ENCODE peak calls at places on chromosomes 13 and 19, in four cellular contexts. F is OCI-LY7, B is GM23338, U is PC-3. Q is an unnamed sample.

GRCh38 chr19:33233056-33233873 is 7.6 kb upstream of the SLC7A10 start:
- DNase-seq in U (no peak), B (no peak), F (no peak), Q (no peak)

GRCh38 chr19:14113762-14114414 is 3.7 kb downstream of the PRKACA start:
- DNase-seq in B (peak; percentile 57), U (peak; percentile 40), F (peak; percentile 31), Q (peak; percentile 6)

GRCh38 chr13:31850041-31850440 is 110.7 kb downstream of the RXFP2 start:
- DNase-seq in F (no peak), U (no peak), B (no peak), Q (no peak)

GRCh38 chr19:33631628-33631995 is 9.9 kb downstream of the CHST8 start:
- DNase-seq in B (no peak), F (no peak), U (no peak), Q (no peak)

GRCh38 chr19:40445945-40446784 is 2.0 kb upstream of the SERTAD3 start:
- DNase-seq in U (peak; percentile 55), F (no peak), B (peak; percentile 81), Q (peak; percentile 87)

GRCh38 chr19:50664204-50664603 is 15.0 kb downstream of the C19orf81 start:
- DNase-seq in U (no peak), B (no peak), F (no peak), Q (no peak)

GRCh38 chr13:101406787-101407186 is 9.5 kb downstream of the NALCN start:
- DNase-seq in B (no peak), F (no peak), U (peak; percentile 55), Q (no peak)

GRCh38 chr13:94595006-94595942 is 678 bp downstream of the TGDS start:
- DNase-seq in B (peak; percentile 33), U (peak; percentile 12), F (peak; percentile 13), Q (peak; percentile 34)

GRCh38 chr19:4508698-4509097 is 9.6 kb downstream of the PLIN4 start:
- DNase-seq in B (no peak), U (no peak), F (no peak), Q (no peak)

GRCh38 chr13:52845334-52845761 is 3.1 kb downstream of the PCDH8 start:
- DNase-seq in U (no peak), F (no peak), B (peak; percentile 64), Q (no peak)

GRCh38 chr19:20925481-20925880 is 2.4 kb downstream of the ZNF85 start:
- DNase-seq in F (no peak), U (no peak), B (no peak), Q (no peak)

GRCh38 chr19:17327654-17328516 is 6.8 kb downstream of the ANO8 start:
- DNase-seq in U (no peak), B (peak; percentile 98), F (no peak), Q (peak; percentile 89)

GRCh38 chr19:16659832-16660708 is at the start of gene SMIM7:
- DNase-seq in B (peak; percentile 99), F (peak; percentile 100), U (peak; percentile 98), Q (peak; percentile 99)

GRCh38 chr13:95553614-95554385 is 1.3 kb downstream of the CLDN10 start:
- DNase-seq in B (peak; percentile 57), U (peak; percentile 47), F (no peak), Q (no peak)

GRCh38 chr13:106151056-106151699 is 384.3 kb downstream of the EFNB2 start:
- DNase-seq in B (peak; percentile 51), F (no peak), U (peak; percentile 93), Q (peak; percentile 43)

GRCh38 chr19:58545286-58546068 is 1.6 kb downstream of the TRIM28 start:
- DNase-seq in U (no peak), B (no peak), F (peak; percentile 36), Q (no peak)

GRCh38 chr13:52419080-52419479 is 13.1 kb upstream of the THSD1 start:
- DNase-seq in U (no peak), F (no peak), B (no peak), Q (no peak)

GRCh38 chr13:51318015-51318414 is 21.5 kb upstream of the SERPINE3 start:
- DNase-seq in B (no peak), F (no peak), U (peak; percentile 56), Q (no peak)

GRCh38 chr13:71477735-71478134 is 389.3 kb downstream of the DACH1 start:
- DNase-seq in U (peak; percentile 30), B (peak; percentile 60), F (no peak), Q (no peak)

GRCh38 chr19:7421941-7422744 is 66.7 kb downstream of the PEX11G start:
- DNase-seq in U (peak; percentile 38), F (no peak), B (no peak), Q (no peak)

GRCh38 chr13:79803939-79804487 is 323.1 kb downstream of the NDFIP2 start:
- DNase-seq in F (no peak), U (no peak), B (no peak), Q (no peak)

GRCh38 chr19:29687244-29687896 is 22.1 kb downstream of the PLEKHF1 start:
- DNase-seq in B (no peak), F (no peak), U (peak; percentile 55), Q (no peak)

GRCh38 chr19:50836543-50837195 is 3.3 kb upstream of the KLK15 start:
- DNase-seq in U (no peak), F (no peak), B (peak; percentile 49), Q (no peak)

GRCh38 chr19:31260171-31260933 is 88.9 kb downstream of the TSHZ3 start:
- DNase-seq in B (no peak), F (no peak), U (no peak), Q (no peak)

DNA sequence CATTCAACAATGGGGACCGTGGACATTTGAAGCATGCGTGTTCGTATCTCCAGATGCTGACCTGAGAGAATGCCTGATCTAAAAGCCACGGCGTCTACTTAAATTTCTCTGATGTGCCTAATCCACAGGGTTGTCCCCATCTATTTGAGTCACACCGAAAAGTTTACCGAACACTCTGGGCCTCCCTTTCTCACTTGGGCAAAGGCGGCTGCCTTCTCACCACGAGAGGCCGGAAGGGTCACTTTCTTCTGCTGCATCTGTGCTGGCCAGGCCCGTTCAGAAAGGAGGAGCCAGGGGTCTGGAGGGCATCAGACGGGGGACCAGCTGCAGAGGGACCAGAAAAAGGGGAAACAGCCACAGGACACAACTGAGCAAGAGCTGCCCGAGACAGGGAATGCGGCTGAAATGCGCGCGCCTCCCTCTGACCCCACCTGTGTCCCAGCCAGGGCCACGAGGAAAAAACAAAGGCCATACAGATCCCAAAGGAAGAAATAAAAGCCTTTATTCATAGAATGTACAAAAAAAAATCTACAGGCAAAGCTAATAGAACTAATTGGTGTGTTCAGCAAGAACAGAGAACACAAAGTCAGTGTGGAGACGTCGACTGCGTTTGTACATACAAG is 71.3 kb upstream of the C13orf46 start:
- DNase-seq in F (no peak), B (no peak), U (no peak), Q (no peak)
- TF ChIP-seq EZH2phosphoT487 in F (no peak), B (no peak), U (no peak), Q (no peak)

GRCh38 chr19:19600793-19601346 is 17.6 kb downstream of the PBX4 start:
- DNase-seq in B (no peak), U (no peak), F (no peak), Q (no peak)

GRCh38 chr19:19599190-19599535 is 19.3 kb downstream of the PBX4 start:
- DNase-seq in U (no peak), B (no peak), F (no peak), Q (no peak)

GRCh38 chr19:19602136-19602712 is 16.3 kb downstream of the PBX4 start:
- DNase-seq in B (no peak), U (no peak), F (no peak), Q (no peak)

GRCh38 chr19:19606021-19606420 is 12.5 kb downstream of the PBX4 start:
- DNase-seq in B (no peak), F (no peak), U (peak; percentile 95), Q (peak; percentile 63)

GRCh38 chr19:19602713-19603320 is 15.7 kb downstream of the PBX4 start:
- DNase-seq in B (peak; percentile 48), U (no peak), F (no peak), Q (no peak)
- H3K27ac ChIP-seq in B (peak overlapping the region; percentile 57), U (no peak overlapping the region), F (no peak overlapping the region), Q (no peak overlapping the region)

DNA sequence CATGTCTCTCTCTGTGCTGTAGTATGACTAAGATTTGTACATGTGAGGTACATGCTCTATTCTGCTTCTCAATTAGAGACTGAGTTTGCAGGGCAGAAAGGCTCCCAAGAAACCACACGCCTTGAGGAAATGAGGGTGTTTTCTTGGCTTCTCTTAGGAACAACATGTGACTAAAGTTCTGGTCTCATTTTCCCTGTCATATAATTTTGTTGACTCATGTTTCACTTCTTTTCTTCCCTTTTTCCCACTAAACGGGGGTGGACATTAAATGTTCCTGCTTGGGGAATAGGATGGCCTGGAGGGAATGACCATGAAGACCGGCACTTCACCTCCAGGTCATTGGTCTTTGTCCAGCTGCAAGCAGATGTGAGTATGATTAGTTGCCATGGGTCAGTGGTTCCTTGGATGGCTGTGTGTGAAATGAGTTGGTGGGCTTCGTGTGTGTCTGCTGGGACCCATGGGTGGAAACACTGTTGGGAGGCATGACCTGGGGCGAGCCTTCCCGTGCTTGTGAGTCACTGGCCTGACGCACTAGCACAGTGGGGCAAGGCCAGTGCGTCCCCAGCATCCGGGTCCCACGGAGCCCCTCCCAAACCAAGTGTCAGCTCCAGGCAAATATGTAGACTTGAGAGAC is 56.6 kb downstream of the COL4A1 start:
- DNase-seq in B (no peak), F (no peak), U (peak; percentile 11), Q (no peak)
- H3K4me2 ChIP-seq in B (no peak overlapping the region), F (no peak overlapping the region), U (no peak overlapping the region), Q (no peak overlapping the region)

GRCh38 chr13:84902243-84902642 is 897.0 kb downstream of the SLITRK6 start:
- DNase-seq in B (no peak), U (no peak), F (peak; percentile 83), Q (no peak)

GRCh38 chr13:84903391-84903790 is 895.8 kb downstream of the SLITRK6 start:
- DNase-seq in B (no peak), U (no peak), F (no peak), Q (no peak)
- TF ChIP-seq EZH2phosphoT487 in B (no peak), U (no peak), F (no peak), Q (no peak)

GRCh38 chr13:57286511-57287098 is 119.6 kb downstream of the PRR20E start:
- DNase-seq in B (no peak), U (no peak), F (no peak), Q (peak; percentile 82)
- H3K27ac ChIP-seq in B (no peak overlapping the region), U (no peak overlapping the region), F (no peak overlapping the region), Q (peak overlapping the region; percentile 77)

Q was measured in hepatocyte.